ENCODE peak calls at places on chromosome 5, in four cellular contexts. One of them, this sample, is unnamed.
A peak's percentile ranks its signal among the peaks of the same experiment; 100 is the strongest.

GRCh38 chr5:154543380-154543779 is 65.4 kb upstream of the HAND1 start:
- DNase-seq in BJ: no peak
- DNase-seq in GM23248: peak; percentile 15
- DNase-seq in fibroblast of lung: peak; percentile 44
- DNase-seq in this sample: no peak

GRCh38 chr5:120599576-120599975 is 135.5 kb downstream of the PRR16 start:
- DNase-seq in GM23248: peak; percentile 56
- DNase-seq in fibroblast of lung: peak; percentile 83
- DNase-seq in BJ: no peak
- DNase-seq in this sample: no peak

GRCh38 chr5:110757118-110757729 is 18.4 kb downstream of the SLC25A46 start:
- DNase-seq in GM23248: peak; percentile 61
- DNase-seq in BJ: no peak
- DNase-seq in fibroblast of lung: peak; percentile 36
- DNase-seq in this sample: no peak

GRCh38 chr5:129904102-129904666 is at the start of gene CHSY3:
- DNase-seq in GM23248: peak; percentile 88
- DNase-seq in fibroblast of lung: peak; percentile 86
- DNase-seq in BJ: no peak
- DNase-seq in this sample: no peak

GRCh38 chr5:175567954-175568353 is 89.6 kb downstream of the SFXN1 start:
- DNase-seq in fibroblast of lung: no peak
- DNase-seq in GM23248: no peak
- DNase-seq in BJ: no peak
- DNase-seq in this sample: no peak

GRCh38 chr5:133205204-133205603 is 153.4 kb downstream of the HSPA4 start:
- DNase-seq in BJ: no peak
- DNase-seq in GM23248: peak; percentile 17
- DNase-seq in fibroblast of lung: peak; percentile 28
- DNase-seq in this sample: no peak

GRCh38 chr5:80780024-80780423 is 125.2 kb upstream of the DHFR start:
- DNase-seq in GM23248: no peak
- DNase-seq in fibroblast of lung: no peak
- DNase-seq in BJ: no peak
- DNase-seq in this sample: no peak

GRCh38 chr5:56589486-56589870 is 225.9 kb upstream of the MAP3K1 start:
- DNase-seq in GM23248: no peak
- DNase-seq in fibroblast of lung: no peak
- DNase-seq in BJ: no peak
- DNase-seq in this sample: no peak

GRCh38 chr5:180047667-180048066 is 23.9 kb downstream of the RNF130 start:
- DNase-seq in BJ: no peak
- DNase-seq in GM23248: no peak
- DNase-seq in fibroblast of lung: peak; percentile 12
- DNase-seq in this sample: no peak

GRCh38 chr5:126544087-126544740 is 50.8 kb downstream of the ALDH7A1 start:
- DNase-seq in fibroblast of lung: no peak
- DNase-seq in GM23248: peak; percentile 52
- DNase-seq in BJ: no peak
- DNase-seq in this sample: no peak

GRCh38 chr5:40413747-40414146 is 266.0 kb upstream of the PTGER4 start:
- DNase-seq in GM23248: peak; percentile 76
- DNase-seq in fibroblast of lung: no peak
- DNase-seq in BJ: no peak
- DNase-seq in this sample: no peak

GRCh38 chr5:33772276-33772990 is 119.4 kb downstream of the ADAMTS12 start:
- DNase-seq in GM23248: peak; percentile 82
- DNase-seq in BJ: no peak
- DNase-seq in fibroblast of lung: peak; percentile 74
- DNase-seq in this sample: peak; percentile 66

GRCh38 chr5:172959824-172960799 is 888 bp downstream of the RPL26L1 start:
- DNase-seq in fibroblast of lung: no peak
- DNase-seq in GM23248: peak; percentile 72
- DNase-seq in BJ: no peak
- DNase-seq in this sample: no peak

GRCh38 chr5:176810687-176811501 is 535 bp downstream of the UNC5A start:
- DNase-seq in BJ: no peak
- DNase-seq in fibroblast of lung: peak; percentile 39
- DNase-seq in GM23248: peak; percentile 61
- DNase-seq in this sample: no peak

GRCh38 chr5:172451771-172452197 is 2.5 kb downstream of the SH3PXD2B start:
- DNase-seq in fibroblast of lung: peak; percentile 88
- DNase-seq in GM23248: peak; percentile 83
- DNase-seq in BJ: peak; percentile 55
- DNase-seq in this sample: no peak

GRCh38 chr5:78777901-78778300 is 129.3 kb upstream of the LHFPL2 start:
- DNase-seq in fibroblast of lung: no peak
- DNase-seq in GM23248: no peak
- DNase-seq in BJ: no peak
- DNase-seq in this sample: no peak

GRCh38 chr5:31023105-31023504 is 170.4 kb upstream of the CDH6 start:
- DNase-seq in GM23248: peak; percentile 32
- DNase-seq in BJ: no peak
- DNase-seq in fibroblast of lung: peak; percentile 94
- DNase-seq in this sample: no peak

GRCh38 chr5:150301170-150301505 is 1.6 kb downstream of the ARSI start:
- DNase-seq in BJ: no peak
- DNase-seq in fibroblast of lung: peak; percentile 47
- DNase-seq in GM23248: peak; percentile 26
- DNase-seq in this sample: no peak

GRCh38 chr5:98898743-98899142 is 30.1 kb downstream of the CHD1 start:
- DNase-seq in fibroblast of lung: no peak
- DNase-seq in BJ: no peak
- DNase-seq in GM23248: no peak
- DNase-seq in this sample: no peak

GRCh38 chr5:94407023-94407422 is 211.4 kb downstream of the KIAA0825 start:
- DNase-seq in GM23248: no peak
- DNase-seq in fibroblast of lung: peak; percentile 20
- DNase-seq in BJ: no peak
- DNase-seq in this sample: no peak

GRCh38 chr5:171495122-171495700 is 75.8 kb downstream of the FGF18 start:
- DNase-seq in GM23248: no peak
- DNase-seq in BJ: no peak
- DNase-seq in fibroblast of lung: peak; percentile 42
- DNase-seq in this sample: peak; percentile 14

GRCh38 chr5:122942164-122942914 is 94.2 kb downstream of the PPIC start:
- DNase-seq in fibroblast of lung: peak; percentile 72
- DNase-seq in GM23248: no peak
- DNase-seq in BJ: peak; percentile 9
- DNase-seq in this sample: no peak

GRCh38 chr5:141077826-141078225 is 16.6 kb upstream of the PCDHB2 start:
- DNase-seq in BJ: no peak
- DNase-seq in GM23248: no peak
- DNase-seq in fibroblast of lung: no peak
- DNase-seq in this sample: no peak
- H3K4me3 ChIP-seq in BJ: no peak overlapping the region
- H3K4me3 ChIP-seq in GM23248: no peak overlapping the region
- H3K4me3 ChIP-seq in fibroblast of lung: peak overlapping the region; percentile 32
- H3K4me3 ChIP-seq in this sample: no peak overlapping the region

DNA sequence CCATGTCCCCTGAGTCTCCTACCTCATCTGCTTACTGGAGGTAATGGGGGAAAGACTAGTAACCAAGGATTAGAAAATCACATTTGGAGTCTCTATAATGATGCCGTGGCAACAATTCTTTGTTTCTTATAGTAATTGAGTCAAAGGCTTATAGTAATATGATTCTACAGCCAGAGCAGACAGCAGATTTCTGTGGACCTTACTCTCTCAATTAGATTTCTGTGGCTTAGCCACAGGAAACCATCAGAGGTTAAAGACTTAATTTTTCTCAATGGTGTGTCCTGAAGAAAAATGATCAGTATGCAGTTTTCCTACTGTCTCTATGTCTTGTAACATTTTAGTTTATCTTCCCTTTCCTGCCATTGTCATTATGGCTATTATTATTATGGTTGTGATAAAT is 59.3 kb upstream of the CD180 start:
- DNase-seq in BJ: peak; percentile 63
- DNase-seq in GM23248: peak; percentile 21
- DNase-seq in fibroblast of lung: peak; percentile 79
- DNase-seq in this sample: no peak
- H3K4me3 ChIP-seq in BJ: no peak overlapping the region
- H3K4me3 ChIP-seq in GM23248: no peak overlapping the region
- H3K4me3 ChIP-seq in fibroblast of lung: no peak overlapping the region
- H3K4me3 ChIP-seq in this sample: no peak overlapping the region

GRCh38 chr5:107118184-107118902 is 552.4 kb downstream of the EFNA5 start:
- DNase-seq in BJ: no peak
- DNase-seq in GM23248: no peak
- DNase-seq in fibroblast of lung: no peak
- DNase-seq in this sample: no peak
- H3K4me3 ChIP-seq in BJ: no peak overlapping the region
- H3K4me3 ChIP-seq in GM23248: no peak overlapping the region
- H3K4me3 ChIP-seq in fibroblast of lung: no peak overlapping the region
- H3K4me3 ChIP-seq in this sample: no peak overlapping the region

GRCh38 chr5:86617756-86618577 is at the start of gene COX7C:
- DNase-seq in GM23248: peak; percentile 98
- DNase-seq in fibroblast of lung: peak; percentile 94
- DNase-seq in BJ: peak; percentile 86
- DNase-seq in this sample: peak; percentile 96

GRCh38 chr5:86613459-86613858 is 4.3 kb upstream of the COX7C start:
- DNase-seq in fibroblast of lung: no peak
- DNase-seq in GM23248: peak; percentile 38
- DNase-seq in BJ: no peak
- DNase-seq in this sample: no peak

DNA sequence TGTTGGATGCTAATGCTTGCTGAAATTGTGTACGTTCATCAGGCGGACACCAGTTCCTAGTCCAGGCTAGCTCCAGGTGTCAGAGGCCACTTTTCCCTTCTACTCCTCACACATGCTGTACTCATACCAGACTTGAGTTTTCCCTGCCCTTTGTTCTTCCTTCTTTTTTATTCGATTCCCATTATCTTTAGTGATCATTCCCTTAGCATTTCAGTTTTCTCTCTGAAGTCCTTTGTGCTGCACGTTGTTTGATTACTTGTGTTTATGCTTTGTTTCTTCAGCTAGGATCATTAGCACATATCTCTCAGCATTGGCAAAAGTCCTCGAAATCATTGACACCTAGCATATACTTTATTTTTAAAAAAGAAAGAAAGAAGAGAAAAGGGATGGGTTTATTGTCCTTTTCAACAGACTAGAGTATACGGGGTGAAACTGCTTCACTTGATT is 409 bp upstream of the COX7C start:
- DNase-seq in GM23248: no peak
- DNase-seq in BJ: no peak
- DNase-seq in fibroblast of lung: no peak
- DNase-seq in this sample: no peak
- H3K4me3 ChIP-seq in GM23248: peak overlapping the region; percentile 99
- H3K4me3 ChIP-seq in BJ: no peak overlapping the region
- H3K4me3 ChIP-seq in fibroblast of lung: no peak overlapping the region
- H3K4me3 ChIP-seq in this sample: peak overlapping the region; percentile 100

GRCh38 chr5:73380052-73380451 is 68.5 kb downstream of the FOXD1 start:
- DNase-seq in BJ: no peak
- DNase-seq in fibroblast of lung: peak; percentile 67
- DNase-seq in GM23248: no peak
- DNase-seq in this sample: no peak

GRCh38 chr5:73378765-73379164 is 69.8 kb downstream of the FOXD1 start:
- DNase-seq in fibroblast of lung: no peak
- DNase-seq in GM23248: no peak
- DNase-seq in BJ: no peak
- DNase-seq in this sample: no peak

GRCh38 chr5:73379435-73379834 is 69.1 kb downstream of the FOXD1 start:
- DNase-seq in fibroblast of lung: no peak
- DNase-seq in BJ: no peak
- DNase-seq in GM23248: no peak
- DNase-seq in this sample: no peak

GRCh38 chr5:73376618-73377170 is 71.9 kb downstream of the FOXD1 start:
- DNase-seq in fibroblast of lung: peak; percentile 87
- DNase-seq in BJ: no peak
- DNase-seq in GM23248: peak; percentile 78
- DNase-seq in this sample: no peak

DNA sequence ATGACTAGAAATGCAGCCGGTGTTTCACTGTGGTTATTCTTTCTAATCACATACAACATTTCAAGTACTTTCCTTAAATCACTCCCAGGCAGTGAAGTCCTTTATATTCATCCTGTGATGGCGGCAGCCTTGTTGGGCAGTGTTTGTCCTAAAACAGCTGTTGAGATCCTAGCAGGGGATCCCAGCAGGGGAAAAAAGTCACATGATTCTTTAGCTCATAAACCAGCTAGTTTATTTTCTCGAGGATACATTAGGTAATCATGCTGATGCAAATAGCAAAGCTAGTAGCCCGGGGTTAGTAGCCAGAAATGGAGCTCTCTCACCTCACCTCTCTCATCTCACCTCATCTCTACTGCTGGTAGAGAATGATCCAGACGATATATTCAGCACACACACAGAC is 70.5 kb downstream of the FOXD1 start:
- DNase-seq in BJ: no peak
- DNase-seq in GM23248: no peak
- DNase-seq in fibroblast of lung: no peak
- DNase-seq in this sample: no peak
- H3K4me3 ChIP-seq in BJ: no peak overlapping the region
- H3K4me3 ChIP-seq in GM23248: no peak overlapping the region
- H3K4me3 ChIP-seq in fibroblast of lung: no peak overlapping the region
- H3K4me3 ChIP-seq in this sample: no peak overlapping the region

DNA sequence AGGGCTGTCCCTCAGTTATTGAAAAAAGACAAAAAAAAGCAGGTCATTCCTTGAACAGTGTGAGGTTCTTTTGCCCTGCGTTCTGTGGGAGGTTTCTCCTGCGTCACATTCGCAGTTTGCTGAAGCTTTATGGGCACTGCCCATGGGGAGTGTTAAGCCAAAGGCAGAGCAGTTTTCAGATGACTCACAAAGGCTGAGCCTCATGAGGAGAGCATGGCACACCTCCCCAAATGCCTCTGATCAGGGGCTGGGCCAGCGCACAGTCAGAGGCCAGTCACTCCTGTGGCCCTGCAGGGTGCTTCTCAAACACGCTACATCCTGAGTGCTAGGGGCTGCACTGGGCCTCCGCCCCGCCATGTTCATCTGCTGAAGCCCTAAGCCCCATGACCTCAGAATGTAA is 38.4 kb downstream of the IRX1 start:
- DNase-seq in GM23248: no peak
- DNase-seq in BJ: no peak
- DNase-seq in fibroblast of lung: no peak
- DNase-seq in this sample: no peak
- H3K4me3 ChIP-seq in GM23248: no peak overlapping the region
- H3K4me3 ChIP-seq in BJ: no peak overlapping the region
- H3K4me3 ChIP-seq in fibroblast of lung: no peak overlapping the region
- H3K4me3 ChIP-seq in this sample: no peak overlapping the region